ENCODE peak calls at places on chromosomes 12 and 14, in seven cellular contexts. One of them, this sample, is unnamed.

GRCh38 chr12:100427078-100427477 is 46.6 kb upstream of the NR1H4 start:
- DNase-seq in left ventricle myocardium inferior: no peak
- DNase-seq in AG04450: no peak
- DNase-seq in colonic mucosa: no peak
- DNase-seq in progenitor cell of endocrine pancreas: no peak
- DNase-seq in GM12865: no peak
- DNase-seq in dorsolateral prefrontal cortex: no peak
- DNase-seq in this sample: no peak

GRCh38 chr12:120783197-120783596 is 57.6 kb downstream of the ACADS start:
- DNase-seq in GM12865: no peak
- DNase-seq in progenitor cell of endocrine pancreas: no peak
- DNase-seq in colonic mucosa: no peak
- DNase-seq in left ventricle myocardium inferior: no peak
- DNase-seq in AG04450: peak
- DNase-seq in dorsolateral prefrontal cortex: no peak
- DNase-seq in this sample: no peak

GRCh38 chr14:54567224-54567633 is 301 bp downstream of the SAMD4A start:
- DNase-seq in progenitor cell of endocrine pancreas: peak
- DNase-seq in AG04450: no peak
- DNase-seq in colonic mucosa: peak
- DNase-seq in left ventricle myocardium inferior: peak
- DNase-seq in dorsolateral prefrontal cortex: no peak
- DNase-seq in GM12865: no peak
- DNase-seq in this sample: no peak

GRCh38 chr14:36346052-36346451 is 25.6 kb upstream of the MBIP start:
- DNase-seq in left ventricle myocardium inferior: no peak
- DNase-seq in colonic mucosa: no peak
- DNase-seq in GM12865: no peak
- DNase-seq in dorsolateral prefrontal cortex: no peak
- DNase-seq in progenitor cell of endocrine pancreas: no peak
- DNase-seq in AG04450: no peak
- DNase-seq in this sample: no peak

GRCh38 chr12:17866802-17867201 is 223.2 kb downstream of the RERGL start:
- DNase-seq in colonic mucosa: no peak
- DNase-seq in left ventricle myocardium inferior: no peak
- DNase-seq in GM12865: no peak
- DNase-seq in progenitor cell of endocrine pancreas: no peak
- DNase-seq in dorsolateral prefrontal cortex: no peak
- DNase-seq in AG04450: no peak
- DNase-seq in this sample: no peak

GRCh38 chr14:94548999-94549985 is 11.9 kb upstream of the SERPINA4 start:
- DNase-seq in colonic mucosa: peak
- DNase-seq in dorsolateral prefrontal cortex: no peak
- DNase-seq in progenitor cell of endocrine pancreas: peak
- DNase-seq in left ventricle myocardium inferior: peak
- DNase-seq in GM12865: peak
- DNase-seq in AG04450: peak
- DNase-seq in this sample: no peak

GRCh38 chr14:105879867-105880561 is 353.6 kb downstream of the TMEM121 start:
- DNase-seq in colonic mucosa: no peak
- DNase-seq in GM12865: no peak
- DNase-seq in dorsolateral prefrontal cortex: peak
- DNase-seq in progenitor cell of endocrine pancreas: no peak
- DNase-seq in AG04450: no peak
- DNase-seq in left ventricle myocardium inferior: peak
- DNase-seq in this sample: peak

GRCh38 chr14:44803239-44803905 is 158.4 kb downstream of the KLHL28 start:
- DNase-seq in GM12865: peak
- DNase-seq in colonic mucosa: no peak
- DNase-seq in progenitor cell of endocrine pancreas: no peak
- DNase-seq in left ventricle myocardium inferior: no peak
- DNase-seq in AG04450: no peak
- DNase-seq in dorsolateral prefrontal cortex: no peak
- DNase-seq in this sample: no peak

GRCh38 chr12:47038270-47038748 is 41.1 kb upstream of the PCED1B start:
- DNase-seq in AG04450: no peak
- DNase-seq in left ventricle myocardium inferior: no peak
- DNase-seq in GM12865: no peak
- DNase-seq in dorsolateral prefrontal cortex: no peak
- DNase-seq in colonic mucosa: no peak
- DNase-seq in progenitor cell of endocrine pancreas: no peak
- DNase-seq in this sample: no peak

GRCh38 chr12:94783862-94784261 is 133.5 kb upstream of the TMCC3 start:
- DNase-seq in AG04450: no peak
- DNase-seq in left ventricle myocardium inferior: no peak
- DNase-seq in GM12865: no peak
- DNase-seq in progenitor cell of endocrine pancreas: no peak
- DNase-seq in colonic mucosa: no peak
- DNase-seq in dorsolateral prefrontal cortex: no peak
- DNase-seq in this sample: no peak

GRCh38 chr14:65222434-65222833 is 120.1 kb upstream of the MAX start:
- DNase-seq in left ventricle myocardium inferior: peak
- DNase-seq in GM12865: peak
- DNase-seq in AG04450: no peak
- DNase-seq in colonic mucosa: peak
- DNase-seq in dorsolateral prefrontal cortex: no peak
- DNase-seq in progenitor cell of endocrine pancreas: no peak
- DNase-seq in this sample: no peak

GRCh38 chr14:71905031-71905430 is 27.2 kb upstream of the RGS6 start:
- DNase-seq in AG04450: no peak
- DNase-seq in progenitor cell of endocrine pancreas: no peak
- DNase-seq in GM12865: no peak
- DNase-seq in left ventricle myocardium inferior: no peak
- DNase-seq in colonic mucosa: no peak
- DNase-seq in dorsolateral prefrontal cortex: no peak
- DNase-seq in this sample: no peak

GRCh38 chr12:94167071-94167806 is 18.9 kb downstream of the PLXNC1 start:
- DNase-seq in left ventricle myocardium inferior: no peak
- DNase-seq in progenitor cell of endocrine pancreas: no peak
- DNase-seq in AG04450: no peak
- DNase-seq in dorsolateral prefrontal cortex: no peak
- DNase-seq in colonic mucosa: no peak
- DNase-seq in GM12865: no peak
- DNase-seq in this sample: no peak

GRCh38 chr14:92135269-92135668 is 13.5 kb downstream of the CPSF2 start:
- DNase-seq in left ventricle myocardium inferior: no peak
- DNase-seq in progenitor cell of endocrine pancreas: no peak
- DNase-seq in GM12865: peak
- DNase-seq in dorsolateral prefrontal cortex: no peak
- DNase-seq in AG04450: no peak
- DNase-seq in colonic mucosa: no peak
- DNase-seq in this sample: no peak

GRCh38 chr12:62910549-62911169 is 24.3 kb downstream of the PPM1H start:
- DNase-seq in left ventricle myocardium inferior: no peak
- DNase-seq in dorsolateral prefrontal cortex: no peak
- DNase-seq in AG04450: no peak
- DNase-seq in progenitor cell of endocrine pancreas: no peak
- DNase-seq in colonic mucosa: no peak
- DNase-seq in GM12865: no peak
- DNase-seq in this sample: no peak

GRCh38 chr14:100762901-100763300 is 36.2 kb downstream of the DLK1 start:
- DNase-seq in GM12865: no peak
- DNase-seq in AG04450: no peak
- DNase-seq in dorsolateral prefrontal cortex: no peak
- DNase-seq in colonic mucosa: no peak
- DNase-seq in progenitor cell of endocrine pancreas: no peak
- DNase-seq in left ventricle myocardium inferior: no peak
- DNase-seq in this sample: peak

GRCh38 chr14:92684801-92685560 is 63.4 kb downstream of the LGMN start:
- DNase-seq in GM12865: peak
- DNase-seq in colonic mucosa: no peak
- DNase-seq in AG04450: no peak
- DNase-seq in left ventricle myocardium inferior: no peak
- DNase-seq in progenitor cell of endocrine pancreas: no peak
- DNase-seq in dorsolateral prefrontal cortex: no peak
- DNase-seq in this sample: peak

GRCh38 chr12:124502379-124502778 is 65.0 kb downstream of the NCOR2 start:
- DNase-seq in AG04450: no peak
- DNase-seq in GM12865: no peak
- DNase-seq in left ventricle myocardium inferior: no peak
- DNase-seq in progenitor cell of endocrine pancreas: no peak
- DNase-seq in colonic mucosa: no peak
- DNase-seq in dorsolateral prefrontal cortex: no peak
- DNase-seq in this sample: no peak

GRCh38 chr12:43406797-43407196 is 145.2 kb downstream of the ADAMTS20 start:
- DNase-seq in progenitor cell of endocrine pancreas: no peak
- DNase-seq in left ventricle myocardium inferior: no peak
- DNase-seq in AG04450: no peak
- DNase-seq in dorsolateral prefrontal cortex: no peak
- DNase-seq in GM12865: no peak
- DNase-seq in colonic mucosa: no peak
- DNase-seq in this sample: no peak

DNA sequence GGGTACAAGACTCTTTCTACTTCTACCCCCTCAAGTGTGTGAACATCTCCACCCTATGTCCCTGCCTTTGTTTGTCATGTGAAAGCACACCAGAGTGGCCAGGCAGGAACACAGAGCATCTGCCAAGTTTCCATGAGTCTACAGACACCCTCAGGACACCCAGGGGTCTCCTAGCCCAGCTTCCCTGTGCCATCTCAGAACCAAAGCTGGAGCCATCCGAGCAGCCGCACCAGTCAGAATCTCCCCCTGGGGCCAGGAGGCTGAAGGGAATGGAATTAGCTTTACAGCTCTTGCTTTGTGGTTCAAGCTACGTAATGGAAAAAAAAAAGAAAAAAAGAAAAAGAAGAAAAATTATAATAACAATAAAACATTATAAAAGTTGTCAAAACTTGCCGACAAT is 37.3 kb downstream of the TBX5 start:
- DNase-seq in colonic mucosa: no peak
- DNase-seq in GM12865: no peak
- DNase-seq in progenitor cell of endocrine pancreas: no peak
- DNase-seq in AG04450: no peak
- DNase-seq in dorsolateral prefrontal cortex: no peak
- DNase-seq in left ventricle myocardium inferior: no peak
- DNase-seq in this sample: no peak
- TF ChIP-seq CTCF in colonic mucosa: no peak
- TF ChIP-seq CTCF in GM12865: no peak
- TF ChIP-seq CTCF in progenitor cell of endocrine pancreas: no peak
- TF ChIP-seq CTCF in AG04450: no peak
- TF ChIP-seq CTCF in dorsolateral prefrontal cortex: no peak
- TF ChIP-seq CTCF in left ventricle myocardium inferior: no peak
- TF ChIP-seq CTCF in this sample: no peak

DNA sequence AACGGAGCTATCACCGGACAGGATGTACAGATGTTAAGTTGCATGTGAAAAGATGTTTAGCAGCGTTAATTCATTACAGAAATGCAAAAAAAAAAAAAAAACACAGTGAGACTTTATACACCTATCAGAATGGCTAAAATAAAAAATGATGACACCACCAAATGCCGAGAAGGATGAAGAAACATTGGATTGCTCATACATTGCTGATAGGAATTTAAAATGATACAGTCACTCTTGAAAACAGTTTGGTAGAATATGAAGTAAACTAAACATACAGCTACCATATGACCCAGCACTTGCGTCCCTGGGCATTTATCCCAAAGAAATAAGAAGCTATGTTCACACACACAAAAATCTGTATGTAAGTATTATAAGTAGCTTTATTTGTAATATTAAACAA is 574.1 kb downstream of the SLC16A7 start:
- DNase-seq in colonic mucosa: no peak
- DNase-seq in progenitor cell of endocrine pancreas: no peak
- DNase-seq in AG04450: no peak
- DNase-seq in dorsolateral prefrontal cortex: no peak
- DNase-seq in left ventricle myocardium inferior: no peak
- DNase-seq in GM12865: no peak
- DNase-seq in this sample: no peak
- TF ChIP-seq CTCF in colonic mucosa: no peak
- TF ChIP-seq CTCF in progenitor cell of endocrine pancreas: no peak
- TF ChIP-seq CTCF in AG04450: no peak
- TF ChIP-seq CTCF in dorsolateral prefrontal cortex: no peak
- TF ChIP-seq CTCF in left ventricle myocardium inferior: no peak
- TF ChIP-seq CTCF in GM12865: no peak
- TF ChIP-seq CTCF in this sample: no peak

DNA sequence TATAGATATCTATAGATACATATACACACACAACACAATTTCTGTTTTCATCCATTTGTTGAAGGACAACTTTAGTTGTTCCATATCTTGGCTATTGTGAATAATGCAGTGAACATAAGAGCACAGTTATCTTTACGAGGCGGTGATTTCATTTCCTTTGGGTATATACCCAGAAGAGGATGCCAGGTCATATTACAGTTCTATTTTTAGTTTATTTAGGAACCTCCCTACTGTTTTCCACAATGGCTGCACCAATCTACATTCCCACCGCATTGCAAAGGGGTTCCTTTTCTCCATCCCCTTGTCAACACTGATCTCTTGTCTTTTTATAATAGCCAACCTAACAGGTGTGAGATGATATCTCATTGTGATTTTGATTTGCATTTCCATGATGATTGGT is 143.4 kb upstream of the ARHGAP5 start:
- DNase-seq in colonic mucosa: no peak
- DNase-seq in GM12865: no peak
- DNase-seq in AG04450: no peak
- DNase-seq in progenitor cell of endocrine pancreas: no peak
- DNase-seq in dorsolateral prefrontal cortex: no peak
- DNase-seq in left ventricle myocardium inferior: no peak
- DNase-seq in this sample: no peak
- TF ChIP-seq CTCF in colonic mucosa: no peak
- TF ChIP-seq CTCF in GM12865: no peak
- TF ChIP-seq CTCF in AG04450: no peak
- TF ChIP-seq CTCF in progenitor cell of endocrine pancreas: no peak
- TF ChIP-seq CTCF in dorsolateral prefrontal cortex: no peak
- TF ChIP-seq CTCF in left ventricle myocardium inferior: no peak
- TF ChIP-seq CTCF in this sample: no peak

GRCh38 chr12:107411792-107412535 is 273.6 kb upstream of the PWP1 start:
- DNase-seq in colonic mucosa: no peak
- DNase-seq in progenitor cell of endocrine pancreas: no peak
- DNase-seq in AG04450: peak
- DNase-seq in GM12865: no peak
- DNase-seq in left ventricle myocardium inferior: no peak
- DNase-seq in dorsolateral prefrontal cortex: no peak
- DNase-seq in this sample: no peak

GRCh38 chr12:107418976-107419375 is 266.6 kb upstream of the PWP1 start:
- DNase-seq in GM12865: no peak
- DNase-seq in AG04450: no peak
- DNase-seq in left ventricle myocardium inferior: no peak
- DNase-seq in colonic mucosa: no peak
- DNase-seq in progenitor cell of endocrine pancreas: no peak
- DNase-seq in dorsolateral prefrontal cortex: no peak
- DNase-seq in this sample: no peak

GRCh38 chr12:107415834-107416233 is 269.8 kb upstream of the PWP1 start:
- DNase-seq in GM12865: no peak
- DNase-seq in left ventricle myocardium inferior: no peak
- DNase-seq in progenitor cell of endocrine pancreas: no peak
- DNase-seq in AG04450: no peak
- DNase-seq in dorsolateral prefrontal cortex: no peak
- DNase-seq in colonic mucosa: no peak
- DNase-seq in this sample: no peak

GRCh38 chr12:107417004-107417403 is 268.6 kb upstream of the PWP1 start:
- DNase-seq in progenitor cell of endocrine pancreas: no peak
- DNase-seq in GM12865: no peak
- DNase-seq in colonic mucosa: no peak
- DNase-seq in dorsolateral prefrontal cortex: no peak
- DNase-seq in left ventricle myocardium inferior: no peak
- DNase-seq in AG04450: no peak
- DNase-seq in this sample: no peak

DNA sequence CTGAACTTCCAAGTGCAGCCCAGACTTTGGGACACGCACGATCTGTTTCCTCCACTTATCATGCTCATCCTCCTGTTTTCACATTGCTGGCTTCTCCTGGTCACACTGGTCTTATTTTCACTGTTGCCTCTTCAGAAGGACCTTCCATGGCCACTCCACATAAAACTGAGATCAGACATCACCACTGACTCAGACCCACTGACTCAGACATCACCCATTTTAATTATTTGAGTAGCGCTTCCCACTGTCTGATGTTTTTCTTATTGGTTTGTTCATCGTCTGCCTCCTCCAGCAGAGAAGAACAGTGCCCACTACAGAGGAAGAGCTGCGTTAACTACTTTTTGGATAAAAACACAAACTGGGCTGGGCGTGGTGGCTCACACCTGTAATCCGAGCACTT is 270.5 kb upstream of the PWP1 start:
- DNase-seq in left ventricle myocardium inferior: no peak
- DNase-seq in dorsolateral prefrontal cortex: no peak
- DNase-seq in colonic mucosa: no peak
- DNase-seq in progenitor cell of endocrine pancreas: no peak
- DNase-seq in GM12865: no peak
- DNase-seq in AG04450: no peak
- DNase-seq in this sample: no peak
- TF ChIP-seq CTCF in left ventricle myocardium inferior: no peak
- TF ChIP-seq CTCF in dorsolateral prefrontal cortex: no peak
- TF ChIP-seq CTCF in colonic mucosa: no peak
- TF ChIP-seq CTCF in progenitor cell of endocrine pancreas: no peak
- TF ChIP-seq CTCF in GM12865: no peak
- TF ChIP-seq CTCF in AG04450: no peak
- TF ChIP-seq CTCF in this sample: no peak

This sample was measured in chondrocyte.